ENCODE peak calls at places on chromosome 9, in six cellular contexts. One of them, this sample, is unnamed.

GRCh38 chr9:94919376-94920098 is 193.0 kb downstream of the AOPEP start:
- DNase-seq in cardiac muscle cell: peak; percentile 68
- DNase-seq in heart right ventricle: no peak
- DNase-seq in breast epithelium: no peak
- DNase-seq in adrenal gland: peak; percentile 51
- DNase-seq in body of pancreas: no peak
- DNase-seq in this sample: no peak

GRCh38 chr9:87500491-87500890 is 2.8 kb downstream of the DAPK1 start:
- DNase-seq in cardiac muscle cell: no peak
- DNase-seq in breast epithelium: no peak
- DNase-seq in adrenal gland: no peak
- DNase-seq in heart right ventricle: no peak
- DNase-seq in body of pancreas: no peak
- DNase-seq in this sample: no peak

GRCh38 chr9:14313378-14313940 is 482 bp downstream of the NFIB start:
- DNase-seq in heart right ventricle: no peak
- DNase-seq in body of pancreas: peak; percentile 30
- DNase-seq in adrenal gland: peak; percentile 57
- DNase-seq in cardiac muscle cell: no peak
- DNase-seq in breast epithelium: no peak
- DNase-seq in this sample: no peak

GRCh38 chr9:114272739-114273431 is 50.0 kb upstream of the ORM1 start:
- DNase-seq in cardiac muscle cell: no peak
- DNase-seq in adrenal gland: no peak
- DNase-seq in body of pancreas: no peak
- DNase-seq in heart right ventricle: no peak
- DNase-seq in breast epithelium: no peak
- DNase-seq in this sample: peak; percentile 0

GRCh38 chr9:107219486-107219853 is 63.6 kb upstream of the RAD23B start:
- DNase-seq in cardiac muscle cell: no peak
- DNase-seq in adrenal gland: no peak
- DNase-seq in body of pancreas: no peak
- DNase-seq in heart right ventricle: no peak
- DNase-seq in breast epithelium: no peak
- DNase-seq in this sample: peak; percentile 12

GRCh38 chr9:131318211-131318610 is 28.7 kb downstream of the PLPP7 start:
- DNase-seq in breast epithelium: no peak
- DNase-seq in heart right ventricle: no peak
- DNase-seq in adrenal gland: no peak
- DNase-seq in cardiac muscle cell: peak; percentile 26
- DNase-seq in body of pancreas: no peak
- DNase-seq in this sample: no peak

GRCh38 chr9:131405858-131406566 is 12.1 kb downstream of the PRRC2B start:
- DNase-seq in adrenal gland: no peak
- DNase-seq in heart right ventricle: no peak
- DNase-seq in breast epithelium: no peak
- DNase-seq in body of pancreas: no peak
- DNase-seq in cardiac muscle cell: no peak
- DNase-seq in this sample: no peak

GRCh38 chr9:129430940-129431693 is 189.8 kb downstream of the C9orf50 start:
- DNase-seq in heart right ventricle: no peak
- DNase-seq in body of pancreas: no peak
- DNase-seq in cardiac muscle cell: no peak
- DNase-seq in adrenal gland: no peak
- DNase-seq in breast epithelium: no peak
- DNase-seq in this sample: no peak

GRCh38 chr9:89381308-89381609 is 63.0 kb downstream of the SECISBP2 start:
- DNase-seq in adrenal gland: no peak
- DNase-seq in heart right ventricle: no peak
- DNase-seq in breast epithelium: no peak
- DNase-seq in cardiac muscle cell: no peak
- DNase-seq in body of pancreas: no peak
- DNase-seq in this sample: no peak

GRCh38 chr9:34406219-34406618 is 29.5 kb upstream of the MYORG start:
- DNase-seq in cardiac muscle cell: no peak
- DNase-seq in heart right ventricle: no peak
- DNase-seq in adrenal gland: no peak
- DNase-seq in breast epithelium: no peak
- DNase-seq in body of pancreas: no peak
- DNase-seq in this sample: no peak

GRCh38 chr9:93774331-93775102 is 180.6 kb downstream of the BARX1 start:
- DNase-seq in body of pancreas: no peak
- DNase-seq in cardiac muscle cell: no peak
- DNase-seq in heart right ventricle: no peak
- DNase-seq in adrenal gland: no peak
- DNase-seq in breast epithelium: no peak
- DNase-seq in this sample: no peak

GRCh38 chr9:126390923-126391322 is 64.3 kb downstream of the MVB12B start:
- DNase-seq in cardiac muscle cell: no peak
- DNase-seq in adrenal gland: no peak
- DNase-seq in breast epithelium: no peak
- DNase-seq in heart right ventricle: peak; percentile 51
- DNase-seq in body of pancreas: peak; percentile 15
- DNase-seq in this sample: no peak

GRCh38 chr9:129284607-129285291 is 106.7 kb upstream of the IER5L start:
- DNase-seq in breast epithelium: peak; percentile 33
- DNase-seq in body of pancreas: no peak
- DNase-seq in heart right ventricle: no peak
- DNase-seq in adrenal gland: peak; percentile 35
- DNase-seq in cardiac muscle cell: no peak
- DNase-seq in this sample: no peak

GRCh38 chr9:22389271-22389670 is 57.4 kb upstream of the DMRTA1 start:
- DNase-seq in body of pancreas: no peak
- DNase-seq in breast epithelium: no peak
- DNase-seq in heart right ventricle: no peak
- DNase-seq in adrenal gland: no peak
- DNase-seq in cardiac muscle cell: no peak
- DNase-seq in this sample: no peak

GRCh38 chr9:110532908-110533665 is 46.5 kb downstream of the SVEP1 start:
- DNase-seq in cardiac muscle cell: no peak
- DNase-seq in adrenal gland: no peak
- DNase-seq in body of pancreas: no peak
- DNase-seq in heart right ventricle: no peak
- DNase-seq in breast epithelium: no peak
- DNase-seq in this sample: no peak
- H3K4me3 ChIP-seq in cardiac muscle cell: no peak overlapping the region
- H3K4me3 ChIP-seq in adrenal gland: no peak overlapping the region
- H3K4me3 ChIP-seq in body of pancreas: no peak overlapping the region
- H3K4me3 ChIP-seq in heart right ventricle: no peak overlapping the region
- H3K4me3 ChIP-seq in breast epithelium: no peak overlapping the region
- H3K4me3 ChIP-seq in this sample: no peak overlapping the region

DNA sequence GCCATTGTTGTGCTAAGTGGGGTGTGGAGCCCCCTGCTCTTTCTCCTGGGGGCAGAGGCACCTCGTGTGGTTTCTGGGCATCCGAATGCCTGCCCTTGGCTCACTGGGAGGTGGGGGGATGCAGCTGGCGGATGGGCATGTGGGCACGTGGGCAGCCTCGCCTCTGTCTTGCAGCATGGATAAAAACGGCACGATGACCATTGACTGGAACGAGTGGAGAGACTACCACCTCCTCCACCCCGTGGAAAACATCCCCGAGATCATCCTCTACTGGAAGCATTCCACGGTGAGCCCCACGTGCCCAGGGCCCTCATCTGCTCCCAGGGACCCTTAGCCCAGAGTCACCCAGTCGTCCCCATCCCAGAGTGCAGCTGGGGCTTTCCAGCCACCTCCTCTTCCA is 25.3 kb downstream of the PTGES2 start:
- DNase-seq in heart right ventricle: no peak
- DNase-seq in adrenal gland: no peak
- DNase-seq in cardiac muscle cell: no peak
- DNase-seq in breast epithelium: no peak
- DNase-seq in body of pancreas: no peak
- DNase-seq in this sample: no peak
- H3K36me3 ChIP-seq in heart right ventricle: peaks cover 7% of the 10 kb centered on the region
- H3K36me3 ChIP-seq in adrenal gland: no peaks in the 10 kb centered on the region
- H3K36me3 ChIP-seq in cardiac muscle cell: peaks cover 35% of the 10 kb centered on the region
- H3K36me3 ChIP-seq in breast epithelium: peaks cover 8% of the 10 kb centered on the region
- H3K36me3 ChIP-seq in body of pancreas: peaks cover 21% of the 10 kb centered on the region
- H3K36me3 ChIP-seq in this sample: peaks cover 51% of the 10 kb centered on the region

GRCh38 chr9:8895498-8896224 is 1096.1 kb upstream of the DMAC1 start:
- DNase-seq in body of pancreas: peak; percentile 3
- DNase-seq in adrenal gland: no peak
- DNase-seq in breast epithelium: no peak
- DNase-seq in cardiac muscle cell: peak; percentile 71
- DNase-seq in heart right ventricle: no peak
- DNase-seq in this sample: no peak
- TF ChIP-seq CTCF in body of pancreas: peak; percentile 58
- TF ChIP-seq CTCF in adrenal gland: peak; percentile 39
- TF ChIP-seq CTCF in breast epithelium: peak; percentile 60
- TF ChIP-seq CTCF in cardiac muscle cell: peak; percentile 71
- TF ChIP-seq CTCF in heart right ventricle: peak; percentile 72
- TF ChIP-seq CTCF in this sample: peak; percentile 47

GRCh38 chr9:77961541-77961940 is 70.1 kb downstream of the GNAQ start:
- DNase-seq in body of pancreas: no peak
- DNase-seq in heart right ventricle: no peak
- DNase-seq in cardiac muscle cell: peak; percentile 30
- DNase-seq in adrenal gland: no peak
- DNase-seq in breast epithelium: no peak
- DNase-seq in this sample: no peak
- H3K4me3 ChIP-seq in body of pancreas: no peak overlapping the region
- H3K4me3 ChIP-seq in heart right ventricle: no peak overlapping the region
- H3K4me3 ChIP-seq in cardiac muscle cell: no peak overlapping the region
- H3K4me3 ChIP-seq in adrenal gland: no peak overlapping the region
- H3K4me3 ChIP-seq in breast epithelium: no peak overlapping the region
- H3K4me3 ChIP-seq in this sample: no peak overlapping the region

GRCh38 chr9:137804908-137805356 is 72.7 kb upstream of the CACNA1B start:
- DNase-seq in body of pancreas: no peak
- DNase-seq in adrenal gland: no peak
- DNase-seq in heart right ventricle: no peak
- DNase-seq in breast epithelium: no peak
- DNase-seq in cardiac muscle cell: no peak
- DNase-seq in this sample: no peak
- H3K36me3 ChIP-seq in body of pancreas: peaks cover 6% of the 10 kb centered on the region
- H3K36me3 ChIP-seq in adrenal gland: no peaks in the 10 kb centered on the region
- H3K36me3 ChIP-seq in heart right ventricle: no peaks in the 10 kb centered on the region
- H3K36me3 ChIP-seq in breast epithelium: no peaks in the 10 kb centered on the region
- H3K36me3 ChIP-seq in cardiac muscle cell: peaks cover 18% of the 10 kb centered on the region
- H3K36me3 ChIP-seq in this sample: peaks cover 65% of the 10 kb centered on the region

DNA sequence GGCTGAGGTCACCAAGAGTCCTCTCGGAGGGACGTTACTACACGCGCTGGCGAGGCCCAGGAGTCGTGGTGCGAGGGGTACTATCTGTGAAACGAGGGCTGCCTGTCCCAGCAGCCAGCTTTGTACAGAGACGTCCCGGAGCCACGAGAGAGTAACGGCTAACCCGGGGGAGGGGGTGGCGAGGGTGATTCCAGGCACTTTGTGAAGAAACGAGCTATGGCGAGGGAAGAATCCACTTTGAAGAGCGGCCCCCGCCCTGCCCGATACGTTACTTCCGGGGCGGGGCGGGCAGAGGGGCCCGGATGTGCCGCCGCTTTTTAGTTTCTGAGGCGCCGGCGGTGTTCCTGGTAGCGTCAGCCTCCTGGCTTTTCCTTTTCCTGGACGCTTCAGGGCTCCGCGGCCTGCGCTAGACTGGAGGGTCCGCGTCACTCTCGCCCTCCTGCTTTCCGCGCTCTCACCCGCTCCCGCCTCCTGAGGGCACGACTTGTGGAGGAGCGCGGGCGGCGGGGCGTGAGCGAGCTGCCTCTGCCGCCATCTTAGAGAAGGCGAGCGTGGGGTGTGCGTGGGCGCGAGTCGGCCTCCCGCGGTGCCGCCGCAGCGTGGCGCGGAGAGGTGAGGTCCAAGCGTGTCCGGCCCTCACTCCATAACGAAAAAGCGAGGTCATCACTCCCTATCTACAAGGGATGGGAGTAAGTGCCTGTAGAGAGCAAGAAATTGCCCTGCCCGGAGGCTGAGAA is 533 bp upstream of the RFX3 start:
- DNase-seq in body of pancreas: peak; percentile 87
- DNase-seq in cardiac muscle cell: peak; percentile 91
- DNase-seq in breast epithelium: peak; percentile 85
- DNase-seq in heart right ventricle: peak; percentile 89
- DNase-seq in adrenal gland: peak; percentile 93
- DNase-seq in this sample: peak; percentile 89
- TF ChIP-seq CTCF in body of pancreas: no peak
- TF ChIP-seq CTCF in cardiac muscle cell: no peak
- TF ChIP-seq CTCF in breast epithelium: no peak
- TF ChIP-seq CTCF in heart right ventricle: peak; percentile 1
- TF ChIP-seq CTCF in adrenal gland: no peak
- TF ChIP-seq CTCF in this sample: no peak

DNA sequence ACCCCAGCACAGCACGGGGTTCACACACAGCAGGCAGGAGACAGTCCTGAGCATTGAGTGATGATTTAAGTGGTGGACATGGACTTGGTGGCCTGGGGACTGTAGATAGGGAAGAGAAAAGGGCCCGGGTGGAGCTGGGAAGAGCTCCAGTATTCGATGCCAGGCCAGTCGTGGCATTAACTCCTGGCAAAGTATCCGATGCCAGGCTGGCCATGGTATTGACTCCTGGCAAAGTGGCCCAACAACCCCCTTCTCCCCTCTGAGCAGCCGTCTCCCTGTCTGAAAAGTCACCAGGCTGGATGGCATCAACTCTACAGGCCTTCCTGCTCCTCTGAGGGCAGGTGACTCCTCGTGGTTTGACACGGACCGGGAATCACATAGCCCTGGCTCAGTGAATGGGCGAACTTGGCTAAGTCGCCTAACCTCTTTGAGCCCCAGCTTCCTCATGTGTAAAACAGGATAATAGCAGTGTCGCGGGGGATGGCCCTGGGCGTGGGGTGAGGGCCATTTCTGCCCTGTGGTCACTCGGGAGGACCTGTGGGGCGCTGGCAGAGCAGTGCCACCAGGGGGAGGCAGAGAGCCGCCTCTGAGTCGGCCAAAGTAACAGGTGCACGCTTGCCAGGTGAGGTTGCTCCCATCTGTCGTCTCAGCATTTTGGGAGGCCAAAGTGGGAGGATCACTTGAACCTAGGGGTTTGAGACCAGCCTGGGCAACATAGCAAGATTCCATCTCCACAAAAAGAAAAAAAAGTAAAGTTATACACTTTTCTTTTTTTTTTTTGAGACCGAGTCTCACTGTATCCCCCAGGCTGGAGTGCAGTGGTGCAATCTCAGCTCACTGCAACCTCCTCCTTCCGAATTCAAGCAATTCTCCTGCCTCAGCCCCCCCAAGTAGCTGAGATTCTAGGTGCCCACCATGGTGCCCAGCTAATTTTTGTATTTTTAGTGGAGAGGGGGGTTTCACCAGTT is 5.7 kb upstream of the SEC16A start:
- DNase-seq in breast epithelium: peak; percentile 82
- DNase-seq in adrenal gland: peak; percentile 90
- DNase-seq in body of pancreas: peak; percentile 83
- DNase-seq in cardiac muscle cell: peak; percentile 44
- DNase-seq in heart right ventricle: peak; percentile 79
- DNase-seq in this sample: peak; percentile 65
- H3K4me3 ChIP-seq in breast epithelium: no peak overlapping the region
- H3K4me3 ChIP-seq in adrenal gland: no peak overlapping the region
- H3K4me3 ChIP-seq in body of pancreas: no peak overlapping the region
- H3K4me3 ChIP-seq in cardiac muscle cell: no peak overlapping the region
- H3K4me3 ChIP-seq in heart right ventricle: no peak overlapping the region
- H3K4me3 ChIP-seq in this sample: no peak overlapping the region